ENCODE peak calls at places on chromosomes 13 and 19, in seven cellular contexts. One of them, this sample, is unnamed.

GRCh38 chr13:79987761-79988160 is 353.2 kb downstream of the SPRY2 start:
- DNase-seq in hepatocyte: no peak
- DNase-seq in fibroblast of lung: no peak
- DNase-seq in neural progenitor cell: no peak
- DNase-seq in mammary epithelial cell: peak; percentile 89
- DNase-seq in GM23338: no peak
- DNase-seq in K562: no peak
- DNase-seq in this sample: peak; percentile 10

GRCh38 chr13:112967666-112968379 is 1.2 kb upstream of the MCF2L start:
- DNase-seq in hepatocyte: no peak
- DNase-seq in fibroblast of lung: no peak
- DNase-seq in neural progenitor cell: peak; percentile 68
- DNase-seq in mammary epithelial cell: peak; percentile 35
- DNase-seq in GM23338: no peak
- DNase-seq in K562: no peak
- DNase-seq in this sample: no peak

GRCh38 chr13:24071423-24072075 is 89.0 kb upstream of the SPATA13 start:
- DNase-seq in hepatocyte: no peak
- DNase-seq in fibroblast of lung: peak; percentile 63
- DNase-seq in neural progenitor cell: no peak
- DNase-seq in mammary epithelial cell: peak; percentile 7
- DNase-seq in GM23338: no peak
- DNase-seq in K562: no peak
- DNase-seq in this sample: peak; percentile 60

GRCh38 chr13:100095498-100095897 is 6.6 kb downstream of the PCCA start:
- DNase-seq in hepatocyte: no peak
- DNase-seq in fibroblast of lung: no peak
- DNase-seq in neural progenitor cell: no peak
- DNase-seq in mammary epithelial cell: no peak
- DNase-seq in GM23338: no peak
- DNase-seq in K562: no peak
- DNase-seq in this sample: no peak

GRCh38 chr13:28100149-28101121 is at the start of gene FLT3:
- DNase-seq in hepatocyte: peak; percentile 27
- DNase-seq in fibroblast of lung: peak; percentile 7
- DNase-seq in neural progenitor cell: peak; percentile 82
- DNase-seq in mammary epithelial cell: peak; percentile 55
- DNase-seq in GM23338: peak; percentile 84
- DNase-seq in K562: peak; percentile 11
- DNase-seq in this sample: peak; percentile 32

GRCh38 chr13:26051231-26052135 is at the start of gene SHISA2:
- DNase-seq in hepatocyte: peak; percentile 77
- DNase-seq in fibroblast of lung: peak; percentile 54
- DNase-seq in neural progenitor cell: peak; percentile 93
- DNase-seq in mammary epithelial cell: peak; percentile 66
- DNase-seq in GM23338: peak; percentile 82
- DNase-seq in K562: no peak
- DNase-seq in this sample: peak; percentile 52

GRCh38 chr19:10551698-10552301 is 8.1 kb downstream of the ATG4D start:
- DNase-seq in hepatocyte: no peak
- DNase-seq in fibroblast of lung: peak; percentile 22
- DNase-seq in neural progenitor cell: no peak
- DNase-seq in mammary epithelial cell: peak; percentile 51
- DNase-seq in GM23338: peak; percentile 69
- DNase-seq in K562: no peak
- DNase-seq in this sample: peak; percentile 73

GRCh38 chr19:33300016-33300981 is 2.0 kb downstream of the CEBPA start:
- DNase-seq in hepatocyte: no peak
- DNase-seq in fibroblast of lung: no peak
- DNase-seq in neural progenitor cell: no peak
- DNase-seq in mammary epithelial cell: no peak
- DNase-seq in GM23338: no peak
- DNase-seq in K562: no peak
- DNase-seq in this sample: no peak

GRCh38 chr13:82432949-82433348 is 1449.3 kb downstream of the SLITRK1 start:
- DNase-seq in hepatocyte: no peak
- DNase-seq in fibroblast of lung: no peak
- DNase-seq in neural progenitor cell: no peak
- DNase-seq in mammary epithelial cell: no peak
- DNase-seq in GM23338: no peak
- DNase-seq in K562: no peak
- DNase-seq in this sample: no peak

GRCh38 chr19:40279761-40280607 is 5.2 kb downstream of the AKT2 start:
- DNase-seq in hepatocyte: peak; percentile 4
- DNase-seq in fibroblast of lung: no peak
- DNase-seq in neural progenitor cell: no peak
- DNase-seq in mammary epithelial cell: no peak
- DNase-seq in GM23338: no peak
- DNase-seq in K562: no peak
- DNase-seq in this sample: no peak

GRCh38 chr13:100566543-100566942 is 22.0 kb downstream of the GGACT start:
- DNase-seq in hepatocyte: no peak
- DNase-seq in fibroblast of lung: no peak
- DNase-seq in neural progenitor cell: no peak
- DNase-seq in mammary epithelial cell: peak; percentile 13
- DNase-seq in GM23338: no peak
- DNase-seq in K562: no peak
- DNase-seq in this sample: peak; percentile 69

GRCh38 chr19:52343548-52343947 is 7.5 kb downstream of the ZNF610 start:
- DNase-seq in hepatocyte: peak; percentile 75
- DNase-seq in fibroblast of lung: peak; percentile 23
- DNase-seq in neural progenitor cell: peak; percentile 85
- DNase-seq in mammary epithelial cell: no peak
- DNase-seq in GM23338: peak; percentile 90
- DNase-seq in K562: peak; percentile 65
- DNase-seq in this sample: peak; percentile 8

GRCh38 chr13:103036268-103036667 is 29.9 kb downstream of the SLC10A2 start:
- DNase-seq in hepatocyte: no peak
- DNase-seq in fibroblast of lung: no peak
- DNase-seq in neural progenitor cell: no peak
- DNase-seq in mammary epithelial cell: no peak
- DNase-seq in GM23338: no peak
- DNase-seq in K562: no peak
- DNase-seq in this sample: peak; percentile 6

GRCh38 chr13:53338760-53339159 is 310.1 kb downstream of the OLFM4 start:
- DNase-seq in hepatocyte: no peak
- DNase-seq in fibroblast of lung: no peak
- DNase-seq in neural progenitor cell: no peak
- DNase-seq in mammary epithelial cell: no peak
- DNase-seq in GM23338: no peak
- DNase-seq in K562: no peak
- DNase-seq in this sample: no peak

GRCh38 chr19:3695986-3696659 is 4.1 kb downstream of the PIP5K1C start:
- DNase-seq in hepatocyte: no peak
- DNase-seq in fibroblast of lung: no peak
- DNase-seq in neural progenitor cell: no peak
- DNase-seq in mammary epithelial cell: no peak
- DNase-seq in GM23338: no peak
- DNase-seq in K562: no peak
- DNase-seq in this sample: no peak

GRCh38 chr13:103308700-103309099 is 242.5 kb upstream of the SLC10A2 start:
- DNase-seq in hepatocyte: no peak
- DNase-seq in fibroblast of lung: no peak
- DNase-seq in neural progenitor cell: no peak
- DNase-seq in mammary epithelial cell: no peak
- DNase-seq in GM23338: no peak
- DNase-seq in K562: no peak
- DNase-seq in this sample: no peak

GRCh38 chr19:12987190-12987589 is 8.1 kb upstream of the NFIX start:
- DNase-seq in hepatocyte: no peak
- DNase-seq in fibroblast of lung: no peak
- DNase-seq in neural progenitor cell: no peak
- DNase-seq in mammary epithelial cell: no peak
- DNase-seq in GM23338: no peak
- DNase-seq in K562: no peak
- DNase-seq in this sample: no peak

GRCh38 chr19:45113628-45114027 is 20.6 kb downstream of the PPP1R37 start:
- DNase-seq in hepatocyte: peak; percentile 82
- DNase-seq in fibroblast of lung: no peak
- DNase-seq in neural progenitor cell: no peak
- DNase-seq in mammary epithelial cell: no peak
- DNase-seq in GM23338: peak; percentile 35
- DNase-seq in K562: no peak
- DNase-seq in this sample: peak; percentile 61

DNA sequence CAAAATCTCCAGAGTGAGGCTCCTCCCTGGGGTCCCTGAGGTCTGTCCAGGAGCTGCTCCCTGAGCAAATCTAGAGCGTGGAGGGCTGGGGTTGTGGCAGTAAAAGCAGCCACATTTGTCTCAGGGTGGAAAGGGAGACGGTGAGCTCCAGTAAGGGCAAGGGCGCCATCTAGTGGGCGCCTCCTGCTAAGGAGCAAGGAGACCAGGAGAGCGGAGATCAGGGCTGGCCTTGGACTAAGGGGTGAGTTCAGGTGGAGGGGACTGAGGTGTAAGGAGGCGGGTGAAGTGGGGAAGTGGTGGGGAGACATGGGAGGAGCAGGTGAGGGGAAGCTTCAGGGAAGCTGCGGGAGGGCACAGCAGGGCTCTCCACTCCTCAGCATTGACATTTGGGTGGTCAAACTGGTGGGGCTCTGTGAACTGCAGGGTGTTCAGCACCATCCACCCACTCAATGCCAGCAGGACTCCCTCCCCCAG is 5.3 kb upstream of the CEACAM21 start:
- DNase-seq in hepatocyte: peak; percentile 87
- DNase-seq in fibroblast of lung: peak; percentile 61
- DNase-seq in neural progenitor cell: peak; percentile 88
- DNase-seq in mammary epithelial cell: peak; percentile 52
- DNase-seq in GM23338: peak; percentile 94
- DNase-seq in K562: peak; percentile 82
- DNase-seq in this sample: peak; percentile 75
- TF ChIP-seq EZH2 in hepatocyte: no peak
- TF ChIP-seq EZH2 in fibroblast of lung: no peak
- TF ChIP-seq EZH2 in neural progenitor cell: no peak
- TF ChIP-seq EZH2 in mammary epithelial cell: no peak
- TF ChIP-seq EZH2 in GM23338: no peak
- TF ChIP-seq EZH2 in K562: no peak
- TF ChIP-seq EZH2 in this sample: no peak

GRCh38 chr13:107842562-107843180 is 372.7 kb downstream of the LIG4 start:
- DNase-seq in hepatocyte: no peak
- DNase-seq in fibroblast of lung: peak; percentile 55
- DNase-seq in neural progenitor cell: no peak
- DNase-seq in mammary epithelial cell: peak; percentile 30
- DNase-seq in GM23338: no peak
- DNase-seq in K562: no peak
- DNase-seq in this sample: peak; percentile 80

GRCh38 chr13:107846642-107847041 is 368.7 kb downstream of the LIG4 start:
- DNase-seq in hepatocyte: no peak
- DNase-seq in fibroblast of lung: no peak
- DNase-seq in neural progenitor cell: no peak
- DNase-seq in mammary epithelial cell: no peak
- DNase-seq in GM23338: no peak
- DNase-seq in K562: no peak
- DNase-seq in this sample: no peak

GRCh38 chr13:107843281-107843680 is 372.1 kb downstream of the LIG4 start:
- DNase-seq in hepatocyte: no peak
- DNase-seq in fibroblast of lung: no peak
- DNase-seq in neural progenitor cell: no peak
- DNase-seq in mammary epithelial cell: no peak
- DNase-seq in GM23338: peak; percentile 51
- DNase-seq in K562: no peak
- DNase-seq in this sample: no peak

GRCh38 chr13:107847406-107847805 is 367.9 kb downstream of the LIG4 start:
- DNase-seq in hepatocyte: no peak
- DNase-seq in fibroblast of lung: peak; percentile 39
- DNase-seq in neural progenitor cell: peak; percentile 63
- DNase-seq in mammary epithelial cell: no peak
- DNase-seq in GM23338: peak; percentile 60
- DNase-seq in K562: no peak
- DNase-seq in this sample: no peak

GRCh38 chr13:107845911-107846310 is 369.4 kb downstream of the LIG4 start:
- DNase-seq in hepatocyte: no peak
- DNase-seq in fibroblast of lung: no peak
- DNase-seq in neural progenitor cell: no peak
- DNase-seq in mammary epithelial cell: no peak
- DNase-seq in GM23338: no peak
- DNase-seq in K562: no peak
- DNase-seq in this sample: no peak
- H3K4me1 ChIP-seq in hepatocyte: no peaks in the 10 kb centered on the region
- H3K4me1 ChIP-seq in fibroblast of lung: no peaks in the 10 kb centered on the region
- H3K4me1 ChIP-seq in neural progenitor cell: peaks cover 49% of the 10 kb centered on the region
- H3K4me1 ChIP-seq in mammary epithelial cell: no peaks in the 10 kb centered on the region
- H3K4me1 ChIP-seq in GM23338: peaks cover 32% of the 10 kb centered on the region
- H3K4me1 ChIP-seq in K562: no peaks in the 10 kb centered on the region
- H3K4me1 ChIP-seq in this sample: peaks cover 15% of the 10 kb centered on the region

GRCh38 chr13:106528711-106529414 is 6.6 kb downstream of the EFNB2 start:
- DNase-seq in hepatocyte: no peak
- DNase-seq in fibroblast of lung: no peak
- DNase-seq in neural progenitor cell: peak; percentile 85
- DNase-seq in mammary epithelial cell: no peak
- DNase-seq in GM23338: no peak
- DNase-seq in K562: no peak
- DNase-seq in this sample: no peak

GRCh38 chr13:106527806-106528205 is 7.7 kb downstream of the EFNB2 start:
- DNase-seq in hepatocyte: no peak
- DNase-seq in fibroblast of lung: no peak
- DNase-seq in neural progenitor cell: no peak
- DNase-seq in mammary epithelial cell: no peak
- DNase-seq in GM23338: no peak
- DNase-seq in K562: no peak
- DNase-seq in this sample: no peak

GRCh38 chr13:106529415-106530208 is 5.8 kb downstream of the EFNB2 start:
- DNase-seq in hepatocyte: no peak
- DNase-seq in fibroblast of lung: no peak
- DNase-seq in neural progenitor cell: peak; percentile 67
- DNase-seq in mammary epithelial cell: no peak
- DNase-seq in GM23338: no peak
- DNase-seq in K562: no peak
- DNase-seq in this sample: no peak

GRCh38 chr13:106525865-106526264 is 9.6 kb downstream of the EFNB2 start:
- DNase-seq in hepatocyte: no peak
- DNase-seq in fibroblast of lung: no peak
- DNase-seq in neural progenitor cell: no peak
- DNase-seq in mammary epithelial cell: no peak
- DNase-seq in GM23338: peak; percentile 53
- DNase-seq in K562: no peak
- DNase-seq in this sample: no peak

GRCh38 chr13:106526748-106527488 is 8.5 kb downstream of the EFNB2 start:
- DNase-seq in hepatocyte: no peak
- DNase-seq in fibroblast of lung: no peak
- DNase-seq in neural progenitor cell: no peak
- DNase-seq in mammary epithelial cell: no peak
- DNase-seq in GM23338: peak; percentile 70
- DNase-seq in K562: no peak
- DNase-seq in this sample: no peak
- TF ChIP-seq EZH2 in hepatocyte: no peak
- TF ChIP-seq EZH2 in fibroblast of lung: no peak
- TF ChIP-seq EZH2 in neural progenitor cell: no peak
- TF ChIP-seq EZH2 in mammary epithelial cell: no peak
- TF ChIP-seq EZH2 in GM23338: no peak
- TF ChIP-seq EZH2 in K562: no peak
- TF ChIP-seq EZH2 in this sample: no peak

DNA sequence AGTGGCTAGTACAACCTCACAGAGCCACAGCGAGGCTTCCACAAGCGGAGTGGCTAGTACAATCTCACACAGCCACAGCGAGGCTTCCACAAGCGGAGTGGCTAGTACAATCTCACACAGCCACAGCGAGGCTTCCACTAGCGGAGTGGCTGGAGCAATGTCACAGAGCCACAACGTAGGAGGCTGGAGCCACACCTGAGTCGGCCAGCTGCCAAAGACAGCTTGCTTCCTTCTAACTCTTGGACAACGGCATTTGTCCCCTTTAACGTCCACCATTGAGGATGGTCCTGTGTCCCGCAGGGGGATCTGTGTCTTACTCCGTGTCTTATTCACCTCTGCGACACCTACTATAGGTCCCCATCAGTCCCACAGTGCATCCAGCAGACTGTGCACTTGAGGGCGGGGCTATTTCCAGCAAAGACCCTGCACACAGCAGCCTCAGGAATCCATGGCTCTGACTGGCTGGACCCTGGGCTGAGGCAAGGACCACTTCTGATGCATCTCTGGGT is 3.7 kb downstream of the ZNF787 start:
- DNase-seq in hepatocyte: no peak
- DNase-seq in fibroblast of lung: no peak
- DNase-seq in neural progenitor cell: no peak
- DNase-seq in mammary epithelial cell: no peak
- DNase-seq in GM23338: no peak
- DNase-seq in K562: no peak
- DNase-seq in this sample: no peak
- H3K4me1 ChIP-seq in hepatocyte: peaks cover 25% of the 10 kb centered on the region
- H3K4me1 ChIP-seq in fibroblast of lung: peaks cover 15% of the 10 kb centered on the region
- H3K4me1 ChIP-seq in neural progenitor cell: peaks cover 17% of the 10 kb centered on the region
- H3K4me1 ChIP-seq in mammary epithelial cell: peaks cover 14% of the 10 kb centered on the region
- H3K4me1 ChIP-seq in GM23338: peaks cover 33% of the 10 kb centered on the region
- H3K4me1 ChIP-seq in K562: peaks cover 19% of the 10 kb centered on the region
- H3K4me1 ChIP-seq in this sample: peaks cover 16% of the 10 kb centered on the region

This sample was measured in PC-3.